ENCODE peak calls at places on chromosomes 13 and 19, in five cellular contexts. One of them, this sample, is unnamed. For H3K27me3, the result is how much of the 10 kb centered on the place peaks cover.

GRCh38 chr13:113404723-113405471 is 41.0 kb upstream of the GRTP1 start:
- DNase-seq in hepatocyte: no peak
- DNase-seq in endodermal cell: peak
- DNase-seq in colonic mucosa: no peak
- DNase-seq in GM23248: no peak
- DNase-seq in this sample: no peak

GRCh38 chr13:80921556-80921955 is 580.6 kb upstream of the SPRY2 start:
- DNase-seq in hepatocyte: no peak
- DNase-seq in endodermal cell: no peak
- DNase-seq in colonic mucosa: no peak
- DNase-seq in GM23248: no peak
- DNase-seq in this sample: no peak

GRCh38 chr13:29484236-29484635 is 111.3 kb downstream of the SLC7A1 start:
- DNase-seq in hepatocyte: no peak
- DNase-seq in endodermal cell: peak
- DNase-seq in colonic mucosa: no peak
- DNase-seq in GM23248: no peak
- DNase-seq in this sample: no peak

GRCh38 chr13:48827709-48828108 is 148.0 kb upstream of the FNDC3A start:
- DNase-seq in hepatocyte: no peak
- DNase-seq in endodermal cell: no peak
- DNase-seq in colonic mucosa: no peak
- DNase-seq in GM23248: no peak
- DNase-seq in this sample: no peak

GRCh38 chr13:89496478-89496877 is 1825.3 kb downstream of the SLITRK5 start:
- DNase-seq in hepatocyte: no peak
- DNase-seq in endodermal cell: no peak
- DNase-seq in colonic mucosa: no peak
- DNase-seq in GM23248: no peak
- DNase-seq in this sample: no peak

GRCh38 chr13:41917641-41918040 is 43.3 kb downstream of the VWA8 start:
- DNase-seq in hepatocyte: no peak
- DNase-seq in endodermal cell: no peak
- DNase-seq in colonic mucosa: no peak
- DNase-seq in GM23248: peak
- DNase-seq in this sample: peak

GRCh38 chr19:38617764-38618589 is at the start of gene MAP4K1:
- DNase-seq in hepatocyte: no peak
- DNase-seq in endodermal cell: peak
- DNase-seq in colonic mucosa: peak
- DNase-seq in GM23248: no peak
- DNase-seq in this sample: no peak

GRCh38 chr19:3983936-3984583 is 1.2 kb downstream of the EEF2 start:
- DNase-seq in hepatocyte: peak
- DNase-seq in endodermal cell: peak
- DNase-seq in colonic mucosa: peak
- DNase-seq in GM23248: peak
- DNase-seq in this sample: no peak

GRCh38 chr19:57537953-57538547 is 10.9 kb downstream of the ZNF549 start:
- DNase-seq in hepatocyte: no peak
- DNase-seq in endodermal cell: no peak
- DNase-seq in colonic mucosa: no peak
- DNase-seq in GM23248: no peak
- DNase-seq in this sample: no peak

GRCh38 chr19:43636121-43636683 is 3.4 kb downstream of the CADM4 start:
- DNase-seq in hepatocyte: no peak
- DNase-seq in endodermal cell: peak
- DNase-seq in colonic mucosa: no peak
- DNase-seq in GM23248: peak
- DNase-seq in this sample: no peak

GRCh38 chr19:43634068-43634467 is 5.6 kb downstream of the CADM4 start:
- DNase-seq in hepatocyte: no peak
- DNase-seq in endodermal cell: no peak
- DNase-seq in colonic mucosa: no peak
- DNase-seq in GM23248: no peak
- DNase-seq in this sample: no peak

GRCh38 chr19:43634516-43634876 is 5.2 kb downstream of the CADM4 start:
- DNase-seq in hepatocyte: no peak
- DNase-seq in endodermal cell: peak
- DNase-seq in colonic mucosa: no peak
- DNase-seq in GM23248: no peak
- DNase-seq in this sample: no peak

GRCh38 chr19:43633520-43633919 is 6.1 kb downstream of the CADM4 start:
- DNase-seq in hepatocyte: no peak
- DNase-seq in endodermal cell: no peak
- DNase-seq in colonic mucosa: no peak
- DNase-seq in GM23248: no peak
- DNase-seq in this sample: no peak

DNA sequence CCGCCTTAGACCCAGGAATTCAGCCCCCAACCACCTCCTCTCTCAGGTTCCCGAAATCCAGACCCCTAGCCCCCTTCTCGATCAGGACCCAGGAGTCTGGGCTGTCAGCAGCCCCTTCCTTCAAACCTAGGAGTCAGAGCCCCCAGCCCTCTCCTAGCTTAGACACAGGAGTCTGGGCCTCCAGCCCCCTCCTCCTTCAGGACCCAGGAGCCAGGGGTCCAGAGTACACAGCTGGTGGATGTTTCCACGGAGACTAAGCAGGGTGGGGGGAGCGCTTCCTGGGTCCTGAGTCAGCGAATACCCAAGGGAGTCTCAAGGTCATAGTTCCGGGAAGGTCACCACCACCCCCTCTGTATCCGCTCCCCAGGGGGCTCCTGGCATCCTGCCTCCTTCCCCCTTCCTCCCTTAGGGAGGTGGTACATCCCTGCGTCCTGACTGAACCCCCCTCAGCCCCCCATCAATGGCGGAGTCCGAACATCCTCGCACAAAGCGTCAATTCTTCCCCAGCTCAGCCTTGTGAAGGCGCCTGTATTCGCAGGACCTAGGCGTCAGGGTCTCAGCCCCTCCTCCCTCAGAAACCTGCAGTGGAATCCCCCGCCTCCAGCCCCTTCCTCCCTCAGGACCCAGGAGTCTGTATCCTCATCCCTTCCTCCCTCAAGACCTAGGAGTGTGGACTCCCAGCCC is 4.6 kb downstream of the CADM4 start:
- DNase-seq in hepatocyte: peak
- DNase-seq in endodermal cell: peak
- DNase-seq in colonic mucosa: no peak
- DNase-seq in GM23248: peak
- DNase-seq in this sample: no peak
- H3K4me3 ChIP-seq in hepatocyte: peak
- H3K4me3 ChIP-seq in endodermal cell: peak
- H3K4me3 ChIP-seq in colonic mucosa: no peak
- H3K4me3 ChIP-seq in GM23248: peak
- H3K4me3 ChIP-seq in this sample: peak

GRCh38 chr19:16898306-16899015 is 9.7 kb downstream of the F2RL3 start:
- DNase-seq in hepatocyte: no peak
- DNase-seq in endodermal cell: no peak
- DNase-seq in colonic mucosa: no peak
- DNase-seq in GM23248: no peak
- DNase-seq in this sample: no peak

GRCh38 chr19:16897572-16898056 is 8.8 kb downstream of the F2RL3 start:
- DNase-seq in hepatocyte: no peak
- DNase-seq in endodermal cell: no peak
- DNase-seq in colonic mucosa: no peak
- DNase-seq in GM23248: peak
- DNase-seq in this sample: no peak

GRCh38 chr19:16896913-16897571 is 8.2 kb downstream of the F2RL3 start:
- DNase-seq in hepatocyte: peak
- DNase-seq in endodermal cell: peak
- DNase-seq in colonic mucosa: peak
- DNase-seq in GM23248: peak
- DNase-seq in this sample: peak

GRCh38 chr19:16901491-16902175 is 12.8 kb downstream of the F2RL3 start:
- DNase-seq in hepatocyte: no peak
- DNase-seq in endodermal cell: no peak
- DNase-seq in colonic mucosa: no peak
- DNase-seq in GM23248: no peak
- DNase-seq in this sample: no peak

GRCh38 chr19:16899566-16900075 is 10.8 kb downstream of the F2RL3 start:
- DNase-seq in hepatocyte: peak
- DNase-seq in endodermal cell: peak
- DNase-seq in colonic mucosa: peak
- DNase-seq in GM23248: peak
- DNase-seq in this sample: no peak
- H3K27ac ChIP-seq in hepatocyte: no peak
- H3K27ac ChIP-seq in endodermal cell: no peak
- H3K27ac ChIP-seq in colonic mucosa: no peak
- H3K27ac ChIP-seq in GM23248: no peak
- H3K27ac ChIP-seq in this sample: no peak

DNA sequence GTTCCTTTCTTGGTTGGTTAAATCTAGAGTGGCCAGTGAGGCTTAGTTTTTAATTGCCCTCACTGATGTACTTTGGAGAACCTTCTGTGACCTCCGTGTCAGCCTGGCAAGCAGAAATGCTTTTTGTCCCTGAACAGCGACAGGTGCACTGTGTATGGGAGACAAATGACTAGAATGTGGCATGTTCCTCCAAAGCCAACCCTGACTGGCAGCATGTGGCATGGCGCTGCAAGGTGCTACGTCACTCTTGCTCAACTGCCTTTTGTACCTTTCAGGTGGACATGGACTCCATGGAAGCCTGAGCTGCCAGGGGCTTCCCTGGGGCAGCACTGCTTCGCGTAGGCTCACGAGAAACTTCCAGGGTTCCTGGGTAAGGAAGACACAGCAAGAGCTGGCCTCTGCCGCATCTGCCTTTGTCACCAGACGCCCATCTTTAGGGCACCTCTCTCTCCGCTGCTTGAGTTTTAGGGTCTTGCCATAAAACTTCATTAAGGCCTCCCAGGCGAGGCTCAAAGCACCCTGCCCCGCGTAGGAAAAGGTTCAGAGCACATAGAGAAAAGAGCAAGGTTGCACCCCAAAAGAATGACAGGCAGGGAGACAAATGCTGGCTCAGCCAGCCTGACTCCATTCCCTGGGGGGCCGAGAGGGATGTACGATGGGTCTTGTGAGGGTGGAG is 167.1 kb upstream of the SOX1 start:
- DNase-seq in hepatocyte: no peak
- DNase-seq in endodermal cell: peak
- DNase-seq in colonic mucosa: no peak
- DNase-seq in GM23248: no peak
- DNase-seq in this sample: no peak
- H3K27me3 ChIP-seq in hepatocyte: under half
- H3K27me3 ChIP-seq in endodermal cell: under half
- H3K27me3 ChIP-seq in colonic mucosa: under half
- H3K27me3 ChIP-seq in GM23248: under half
- H3K27me3 ChIP-seq in this sample: under half

DNA sequence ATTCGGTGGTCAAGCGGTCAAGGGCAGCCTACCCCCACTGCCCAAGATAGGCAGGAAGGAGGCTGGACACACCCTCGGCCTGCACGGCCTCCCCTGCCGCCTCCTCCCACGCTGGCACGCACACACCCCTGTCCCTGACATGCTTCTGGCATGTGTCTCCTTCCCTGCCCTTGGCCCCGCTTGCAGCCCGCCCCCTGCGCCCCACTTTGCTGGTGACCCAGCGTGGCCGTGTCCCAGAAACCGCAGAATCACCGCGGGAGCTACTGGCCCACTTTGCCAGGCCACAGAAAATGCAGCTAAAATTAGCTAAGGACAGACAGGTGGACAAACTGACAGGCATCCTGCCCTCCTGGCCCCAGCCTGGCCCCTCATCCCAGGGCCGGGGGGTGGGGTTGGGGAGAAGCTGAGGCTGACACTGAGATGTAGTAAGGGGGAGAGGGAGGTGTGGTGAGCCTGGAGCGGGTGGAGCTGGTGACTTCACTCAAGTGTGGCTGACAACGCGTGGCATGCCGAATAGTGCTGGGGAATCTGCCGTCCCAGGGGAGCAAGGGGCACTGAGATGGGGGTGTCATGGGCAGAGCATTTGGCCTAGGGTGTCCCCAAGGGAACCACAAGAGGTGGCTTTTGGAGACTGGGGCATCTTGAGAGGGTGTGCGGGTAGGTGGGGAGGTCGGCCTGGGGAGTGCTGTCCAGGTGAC is 2.4 kb downstream of the SHANK1 start:
- DNase-seq in hepatocyte: no peak
- DNase-seq in endodermal cell: no peak
- DNase-seq in colonic mucosa: no peak
- DNase-seq in GM23248: no peak
- DNase-seq in this sample: no peak
- H3K4me3 ChIP-seq in hepatocyte: no peak
- H3K4me3 ChIP-seq in endodermal cell: no peak
- H3K4me3 ChIP-seq in colonic mucosa: no peak
- H3K4me3 ChIP-seq in GM23248: no peak
- H3K4me3 ChIP-seq in this sample: no peak

DNA sequence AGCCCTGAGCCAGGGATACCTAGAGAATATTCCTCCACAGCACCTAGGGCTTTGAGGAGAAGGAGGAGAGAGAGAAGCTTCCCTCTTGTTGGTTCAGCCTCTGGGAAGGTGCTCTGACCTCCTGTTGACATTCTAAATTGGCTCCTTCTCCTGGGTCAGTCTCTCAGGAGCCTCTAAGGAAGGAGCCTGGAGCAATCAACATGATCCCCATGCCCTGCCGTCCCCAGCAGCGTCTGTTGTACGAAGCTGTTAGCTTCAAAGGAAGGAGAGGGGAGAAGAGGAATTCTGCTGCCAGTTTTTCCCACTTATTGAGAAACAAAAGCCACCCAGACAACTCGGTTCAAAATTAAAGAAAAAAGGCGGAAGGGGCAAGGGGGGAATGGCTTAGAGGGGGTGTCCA is 116.4 kb upstream of the CACNA1A start:
- DNase-seq in hepatocyte: no peak
- DNase-seq in endodermal cell: peak
- DNase-seq in colonic mucosa: no peak
- DNase-seq in GM23248: no peak
- DNase-seq in this sample: no peak
- H3K27ac ChIP-seq in hepatocyte: no peak
- H3K27ac ChIP-seq in endodermal cell: peak
- H3K27ac ChIP-seq in colonic mucosa: no peak
- H3K27ac ChIP-seq in GM23248: no peak
- H3K27ac ChIP-seq in this sample: no peak

GRCh38 chr19:10421240-10421948 is 1.1 kb downstream of the PDE4A start:
- DNase-seq in hepatocyte: no peak
- DNase-seq in endodermal cell: no peak
- DNase-seq in colonic mucosa: no peak
- DNase-seq in GM23248: no peak
- DNase-seq in this sample: no peak

GRCh38 chr19:10422846-10423245 is 2.5 kb downstream of the PDE4A start:
- DNase-seq in hepatocyte: no peak
- DNase-seq in endodermal cell: no peak
- DNase-seq in colonic mucosa: no peak
- DNase-seq in GM23248: no peak
- DNase-seq in this sample: no peak

GRCh38 chr19:10427169-10427568 is 6.8 kb downstream of the PDE4A start:
- DNase-seq in hepatocyte: no peak
- DNase-seq in endodermal cell: no peak
- DNase-seq in colonic mucosa: no peak
- DNase-seq in GM23248: no peak
- DNase-seq in this sample: no peak

GRCh38 chr19:10421981-10422461 is 1.7 kb downstream of the PDE4A start:
- DNase-seq in hepatocyte: peak
- DNase-seq in endodermal cell: no peak
- DNase-seq in colonic mucosa: no peak
- DNase-seq in GM23248: no peak
- DNase-seq in this sample: no peak

GRCh38 chr19:10424011-10424637 is 3.8 kb downstream of the PDE4A start:
- DNase-seq in hepatocyte: peak
- DNase-seq in endodermal cell: peak
- DNase-seq in colonic mucosa: peak
- DNase-seq in GM23248: peak
- DNase-seq in this sample: no peak
- H3K27me3 ChIP-seq in hepatocyte: half or more
- H3K27me3 ChIP-seq in endodermal cell: half or more
- H3K27me3 ChIP-seq in colonic mucosa: under half
- H3K27me3 ChIP-seq in GM23248: under half
- H3K27me3 ChIP-seq in this sample: under half

GRCh38 chr13:44301639-44302015 is 72.0 kb upstream of the SERP2 start:
- DNase-seq in hepatocyte: no peak
- DNase-seq in endodermal cell: no peak
- DNase-seq in colonic mucosa: no peak
- DNase-seq in GM23248: no peak
- DNase-seq in this sample: no peak
- H3K4me3 ChIP-seq in hepatocyte: no peak
- H3K4me3 ChIP-seq in endodermal cell: no peak
- H3K4me3 ChIP-seq in colonic mucosa: no peak
- H3K4me3 ChIP-seq in GM23248: no peak
- H3K4me3 ChIP-seq in this sample: no peak

This sample was measured in AG04450.